ENCODE peak calls at places on chromosome 18, in four cellular contexts. One of them, this sample, is unnamed.
A peak's percentile ranks its signal among the peaks of the same experiment; 100 is the strongest.

GRCh38 chr18:75544496-75544895 is 117.0 kb upstream of the SMIM21 start:
- DNase-seq in psoas muscle: no peak
- DNase-seq in heart left ventricle: no peak
- DNase-seq in left ventricle myocardium inferior: no peak
- DNase-seq in this sample: no peak

GRCh38 chr18:39346916-39347315 is 1781.3 kb upstream of the CELF4 start:
- DNase-seq in heart left ventricle: no peak
- DNase-seq in left ventricle myocardium inferior: no peak
- DNase-seq in psoas muscle: no peak
- DNase-seq in this sample: no peak

GRCh38 chr18:55811964-55812363 is 224.0 kb upstream of the TCF4 start:
- DNase-seq in psoas muscle: no peak
- DNase-seq in left ventricle myocardium inferior: no peak
- DNase-seq in heart left ventricle: no peak
- DNase-seq in this sample: no peak

GRCh38 chr18:49757513-49758262 is 55.6 kb downstream of the ACAA2 start:
- DNase-seq in heart left ventricle: no peak
- DNase-seq in psoas muscle: no peak
- DNase-seq in left ventricle myocardium inferior: no peak
- DNase-seq in this sample: no peak

GRCh38 chr18:31652355-31652754 is 32.0 kb downstream of the B4GALT6 start:
- DNase-seq in left ventricle myocardium inferior: no peak
- DNase-seq in heart left ventricle: no peak
- DNase-seq in psoas muscle: no peak
- DNase-seq in this sample: no peak

GRCh38 chr18:76644580-76644979 is 149.5 kb upstream of the ZNF516 start:
- DNase-seq in psoas muscle: no peak
- DNase-seq in left ventricle myocardium inferior: no peak
- DNase-seq in heart left ventricle: no peak
- DNase-seq in this sample: no peak

GRCh38 chr18:25538175-25538922 is 186.4 kb upstream of the ZNF521 start:
- DNase-seq in psoas muscle: no peak
- DNase-seq in heart left ventricle: no peak
- DNase-seq in left ventricle myocardium inferior: no peak
- DNase-seq in this sample: no peak

GRCh38 chr18:58580623-58581022 is 48.3 kb downstream of the ALPK2 start:
- DNase-seq in heart left ventricle: no peak
- DNase-seq in psoas muscle: no peak
- DNase-seq in left ventricle myocardium inferior: no peak
- DNase-seq in this sample: no peak

GRCh38 chr18:12518326-12518725 is 110.6 kb downstream of the PRELID3A start:
- DNase-seq in left ventricle myocardium inferior: no peak
- DNase-seq in psoas muscle: no peak
- DNase-seq in heart left ventricle: no peak
- DNase-seq in this sample: no peak

GRCh38 chr18:48547456-48548403 is 8.9 kb downstream of the CTIF start:
- DNase-seq in left ventricle myocardium inferior: peak; percentile 25
- DNase-seq in heart left ventricle: peak; percentile 47
- DNase-seq in psoas muscle: no peak
- DNase-seq in this sample: no peak

GRCh38 chr18:13378150-13378549 is 159.6 kb downstream of the LDLRAD4 start:
- DNase-seq in left ventricle myocardium inferior: no peak
- DNase-seq in psoas muscle: no peak
- DNase-seq in heart left ventricle: no peak
- DNase-seq in this sample: no peak

GRCh38 chr18:25516121-25516520 is 164.2 kb upstream of the ZNF521 start:
- DNase-seq in psoas muscle: no peak
- DNase-seq in heart left ventricle: no peak
- DNase-seq in left ventricle myocardium inferior: no peak
- DNase-seq in this sample: no peak

GRCh38 chr18:13425357-13426095 is 207.0 kb downstream of the LDLRAD4 start:
- DNase-seq in psoas muscle: no peak
- DNase-seq in heart left ventricle: no peak
- DNase-seq in left ventricle myocardium inferior: no peak
- DNase-seq in this sample: no peak

GRCh38 chr18:58241877-58242276 is 197.9 kb downstream of the NEDD4L start:
- DNase-seq in left ventricle myocardium inferior: no peak
- DNase-seq in psoas muscle: no peak
- DNase-seq in heart left ventricle: peak; percentile 46
- DNase-seq in this sample: peak; percentile 30

GRCh38 chr18:40348196-40348595 is 1606.8 kb upstream of the PIK3C3 start:
- DNase-seq in psoas muscle: no peak
- DNase-seq in heart left ventricle: no peak
- DNase-seq in left ventricle myocardium inferior: no peak
- DNase-seq in this sample: no peak

DNA sequence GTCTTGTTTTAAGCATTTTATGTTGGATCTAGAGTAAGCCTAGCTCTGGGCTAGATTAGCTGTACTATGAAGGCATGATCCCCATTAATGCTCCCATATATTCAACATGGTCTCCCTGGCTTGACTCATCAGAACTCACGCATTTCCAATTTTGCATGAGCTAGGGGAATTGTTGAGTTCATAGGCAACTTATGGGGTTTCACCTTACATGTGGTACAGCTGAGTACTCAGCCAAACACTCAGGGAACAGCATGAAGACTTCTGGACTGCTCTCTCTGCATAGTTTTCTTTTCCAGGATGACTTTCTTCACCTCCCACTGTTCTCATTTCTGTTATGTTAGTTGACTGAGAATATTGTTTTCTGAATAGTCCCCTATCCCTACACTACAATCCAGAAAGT is 248.2 kb downstream of the TMX3 start:
- DNase-seq in left ventricle myocardium inferior: no peak
- DNase-seq in psoas muscle: no peak
- DNase-seq in heart left ventricle: no peak
- DNase-seq in this sample: no peak
- H3K27me3 ChIP-seq in left ventricle myocardium inferior: no peaks in the 10 kb centered on the region
- H3K27me3 ChIP-seq in psoas muscle: no peaks in the 10 kb centered on the region
- H3K27me3 ChIP-seq in heart left ventricle: no peaks in the 10 kb centered on the region
- H3K27me3 ChIP-seq in this sample: no peaks in the 10 kb centered on the region

DNA sequence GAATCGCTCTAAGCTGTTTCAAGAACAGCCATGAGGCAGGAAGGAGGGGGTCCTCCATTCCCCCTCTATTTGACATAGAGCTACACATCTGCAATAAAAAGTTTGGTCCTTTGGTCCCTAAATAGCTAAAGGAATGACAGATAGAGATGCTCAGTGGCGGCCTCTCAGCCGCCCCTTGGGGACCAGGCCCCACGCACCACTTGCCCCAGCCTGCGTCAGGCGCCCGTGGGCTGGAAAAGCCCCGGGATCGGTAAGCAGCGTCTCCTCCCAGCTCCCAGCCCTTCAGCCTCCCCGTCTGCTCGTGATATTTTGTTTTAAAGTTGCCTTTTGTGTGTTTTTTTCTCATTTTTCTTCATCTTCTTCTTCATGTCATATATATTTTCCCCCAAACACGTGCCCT is 321.0 kb downstream of the CELF4 start:
- DNase-seq in left ventricle myocardium inferior: no peak
- DNase-seq in heart left ventricle: no peak
- DNase-seq in psoas muscle: no peak
- DNase-seq in this sample: no peak
- H3K27me3 ChIP-seq in left ventricle myocardium inferior: peaks cover 57% of the 10 kb centered on the region
- H3K27me3 ChIP-seq in heart left ventricle: peaks cover 28% of the 10 kb centered on the region
- H3K27me3 ChIP-seq in psoas muscle: peaks cover 5% of the 10 kb centered on the region
- H3K27me3 ChIP-seq in this sample: no peaks in the 10 kb centered on the region

DNA sequence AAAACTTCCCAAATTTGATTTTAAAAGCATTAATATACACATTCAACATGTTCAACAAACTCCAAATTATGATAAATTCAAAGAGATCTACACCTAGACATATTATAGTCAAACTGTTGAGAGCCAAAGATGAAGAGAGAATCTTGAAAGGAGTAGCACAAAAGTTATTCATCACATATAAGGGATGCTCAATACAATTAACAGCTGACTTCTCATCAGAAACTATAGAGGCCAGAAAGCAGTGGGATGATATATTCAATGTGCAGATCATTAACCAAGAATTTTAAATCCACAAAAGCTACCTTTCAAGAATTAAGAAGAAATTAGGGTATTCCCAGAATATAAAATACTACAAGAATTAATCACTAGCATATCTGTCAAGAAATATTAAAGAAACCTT is 75.4 kb downstream of the LOXHD1 start:
- DNase-seq in heart left ventricle: no peak
- DNase-seq in psoas muscle: no peak
- DNase-seq in left ventricle myocardium inferior: no peak
- DNase-seq in this sample: no peak
- H3K27me3 ChIP-seq in heart left ventricle: no peaks in the 10 kb centered on the region
- H3K27me3 ChIP-seq in psoas muscle: no peaks in the 10 kb centered on the region
- H3K27me3 ChIP-seq in left ventricle myocardium inferior: no peaks in the 10 kb centered on the region
- H3K27me3 ChIP-seq in this sample: no peaks in the 10 kb centered on the region

GRCh38 chr18:22149710-22150109 is 19.7 kb upstream of the GATA6 start:
- DNase-seq in heart left ventricle: no peak
- DNase-seq in psoas muscle: no peak
- DNase-seq in left ventricle myocardium inferior: no peak
- DNase-seq in this sample: no peak
- H3K27me3 ChIP-seq in heart left ventricle: no peaks in the 10 kb centered on the region
- H3K27me3 ChIP-seq in psoas muscle: peaks cover 2% of the 10 kb centered on the region
- H3K27me3 ChIP-seq in left ventricle myocardium inferior: no peaks in the 10 kb centered on the region
- H3K27me3 ChIP-seq in this sample: no peaks in the 10 kb centered on the region

This sample was measured in right cardiac atrium.